ENCODE peak calls at places on chromosomes 2 and 18, in seven cellular contexts. F is KG1; B is stimulated activated CD4-positive, alpha-beta T cell treated with anti-CD3 and anti-CD28 coated beads, Interleukin-12 subunit alpha, Interleukin-12 subunit beta, amount 100 ng/mL, for 4 hours; Y is K562; Z is NCI-H460; J is amniotic stem cell; P is adrenal gland. S is an unnamed sample.

GRCh38 chr2:217901826-217902225 is 101.0 kb downstream of the TNS1 start:
- DNase-seq in F (no peak), B (no peak), Y (no peak), Z (no peak), J (no peak), P (peak), S (no peak)

GRCh38 chr2:144460981-144461766 is 58.7 kb downstream of the ZEB2 start:
- DNase-seq in F (no peak), B (no peak), Y (no peak), Z (no peak), J (no peak), P (peak), S (no peak)

GRCh38 chr2:70690846-70691245 is 77.2 kb downstream of the ADD2 start:
- DNase-seq in F (no peak), B (no peak), Y (no peak), Z (no peak), J (no peak), P (no peak), S (no peak)

GRCh38 chr2:39437522-39438296 is 624 bp upstream of the MAP4K3 start:
- DNase-seq in F (no peak), B (no peak), Y (peak), Z (no peak), J (no peak), P (peak), S (peak)

GRCh38 chr2:224433442-224433841 is 31.5 kb upstream of the FAM124B start:
- DNase-seq in F (no peak), B (no peak), Y (no peak), Z (no peak), J (no peak), P (no peak), S (no peak)

GRCh38 chr2:101328474-101329007 is 20.0 kb upstream of the RNF149 start:
- DNase-seq in F (peak), B (no peak), Y (no peak), Z (no peak), J (no peak), P (no peak), S (no peak)

GRCh38 chr18:5900249-5900648 is 4.9 kb upstream of the TMEM200C start:
- DNase-seq in F (no peak), B (no peak), Y (no peak), Z (peak), J (no peak), P (no peak), S (no peak)

GRCh38 chr2:234691968-234692955 is 195.4 kb upstream of the ARL4C start:
- DNase-seq in F (no peak), B (no peak), Y (no peak), Z (no peak), J (no peak), P (no peak), S (no peak)

GRCh38 chr2:191675807-191676667 is 1.9 kb upstream of the NABP1 start:
- DNase-seq in F (peak), B (peak), Y (no peak), Z (no peak), J (no peak), P (peak), S (peak)